ENCODE peak calls at places on chromosomes 3 and 15, in four cellular contexts. I is HTR-8/SVneo; X is GM13976; N is stimulated activated CD4-positive, alpha-beta T cell treated with anti-CD3 and anti-CD28 coated beads, Interleukin-2, amount 100 ng/mL, for 24 hours. C is an unnamed sample.

GRCh38 chr3:169929830-169930519 is 18.6 kb downstream of the SAMD7 start:
- DNase-seq in N (no peak), I (no peak), X (peak), C (no peak)

GRCh38 chr15:65147902-65148301 is 14.3 kb upstream of the PDCD7 start:
- DNase-seq in I (no peak), N (no peak), X (no peak), C (no peak)

GRCh38 chr15:40858706-40859105 is 14.9 kb downstream of the SPINT1 start:
- DNase-seq in I (no peak), N (no peak), X (no peak), C (no peak)

GRCh38 chr15:33398555-33398954 is 87.8 kb downstream of the RYR3 start:
- DNase-seq in X (no peak), N (no peak), I (no peak), C (no peak)

GRCh38 chr15:80619677-80620076 is 75.4 kb upstream of the ABHD17C start:
- DNase-seq in I (no peak), N (no peak), X (no peak), C (no peak)

GRCh38 chr3:69660631-69661030 is 78.6 kb upstream of the MITF start:
- DNase-seq in X (no peak), I (no peak), N (no peak), C (no peak)

GRCh38 chr15:96335429-96335807 is 4.9 kb downstream of the NR2F2 start:
- DNase-seq in I (no peak), N (no peak), X (no peak), C (no peak)

GRCh38 chr15:77187751-77188464 is 117.0 kb upstream of the TSPAN3 start:
- DNase-seq in N (peak), X (peak), I (no peak), C (peak)

GRCh38 chr15:39511000-39511914 is 69.6 kb upstream of the THBS1 start:
- DNase-seq in X (no peak), I (peak), N (no peak), C (peak)

GRCh38 chr3:194633349-194634004 is at the start of gene TMEM44:
- DNase-seq in N (peak), I (peak), X (peak), C (peak)

GRCh38 chr3:114454592-114455251 is 160.9 kb downstream of the TIGIT start:
- DNase-seq in N (no peak), X (no peak), I (no peak), C (no peak)

GRCh38 chr3:172173316-172174271 is 134.2 kb downstream of the FNDC3B start:
- DNase-seq in I (no peak), X (no peak), N (no peak), C (no peak)

GRCh38 chr3:6526861-6527260 is 334.1 kb upstream of the GRM7 start:
- DNase-seq in N (no peak), I (no peak), X (no peak), C (no peak)

GRCh38 chr3:99549918-99550603 is 88.3 kb upstream of the COL8A1 start:
- DNase-seq in I (no peak), N (no peak), X (no peak), C (no peak)

GRCh38 chr15:84911879-84912660 is 27.6 kb downstream of the SLC28A1 start:
- DNase-seq in X (no peak), N (no peak), I (peak), C (peak)

GRCh38 chr15:36965561-36966342 is 134.6 kb downstream of the MEIS2 start:
- DNase-seq in X (no peak), N (no peak), I (no peak), C (no peak)

GRCh38 chr3:186922224-186922623 is 8.1 kb upstream of the ST6GAL1 start:
- DNase-seq in I (no peak), N (no peak), X (no peak), C (no peak)

GRCh38 chr15:52680041-52680391 is 828 bp upstream of the ATOSA start:
- DNase-seq in X (no peak), I (peak), N (no peak), C (no peak)

GRCh38 chr3:54120657-54121403 is 1.5 kb upstream of the CACNA2D3 start:
- DNase-seq in I (no peak), X (peak), N (no peak), C (peak)

GRCh38 chr3:152245498-152246175 is 23.1 kb upstream of the MBNL1 start:
- DNase-seq in N (no peak), X (no peak), I (no peak), C (no peak)

GRCh38 chr3:98482717-98483482 is 14.6 kb upstream of the OR5K2 start:
- DNase-seq in I (no peak), N (no peak), X (no peak), C (no peak)

GRCh38 chr15:78854973-78855372 is 17.7 kb upstream of the MORF4L1 start:
- DNase-seq in X (no peak), N (no peak), I (no peak), C (no peak)

GRCh38 chr3:12954891-12955650 is 113.7 kb upstream of the RPL32 start:
- DNase-seq in I (no peak), X (peak), N (peak), C (peak)

GRCh38 chr15:77546050-77546501 is 86.6 kb downstream of the LINGO1 start:
- DNase-seq in N (no peak), I (peak), X (no peak), C (peak)

GRCh38 chr15:58466566-58466965 is 34.8 kb downstream of the LIPC start:
- DNase-seq in I (no peak), N (no peak), X (no peak), C (no peak)

GRCh38 chr3:141482250-141482937 is 4.4 kb upstream of the RASA2 start:
- DNase-seq in X (no peak), N (no peak), I (peak), C (peak)

GRCh38 chr3:38576131-38577088 is 73.1 kb downstream of the SCN5A start:
- DNase-seq in I (no peak), N (no peak), X (no peak), C (no peak)

GRCh38 chr3:113685956-113686721 is 10.3 kb downstream of the USF3 start:
- DNase-seq in I (no peak), N (no peak), X (no peak), C (no peak)

GRCh38 chr15:39517122-39517855 is 63.6 kb upstream of the THBS1 start:
- DNase-seq in X (no peak), I (no peak), N (no peak), C (no peak)

GRCh38 chr3:115052906-115053305 is 94.2 kb downstream of the ZBTB20 start:
- DNase-seq in X (peak), I (no peak), N (no peak), C (no peak)

GRCh38 chr3:123258811-123259420 is 57.2 kb downstream of the SEC22A start:
- DNase-seq in X (peak), I (peak), N (no peak), C (peak)

GRCh38 chr15:68316061-68316804 is 38.7 kb downstream of the FEM1B start:
- DNase-seq in N (no peak), X (no peak), I (no peak), C (peak)

GRCh38 chr15:92954578-92954977 is 54.5 kb downstream of the CHD2 start:
- DNase-seq in I (no peak), N (no peak), X (no peak), C (no peak)